ENCODE peak calls at places on chromosomes 6 and 20, in six cellular contexts. U is tibial nerve, C is ascending aorta, B is testis, Z is colonic mucosa, D is fibroblast of mammary gland. I is an unnamed sample.

GRCh38 chr20:61420781-61421180 is 168.7 kb downstream of the CDH4 start:
- DNase-seq in U (no peak), C (no peak), B (no peak), Z (no peak), D (no peak), I (no peak)

GRCh38 chr20:3340443-3340842 is 67.0 kb downstream of the DNAAF9 start:
- DNase-seq in U (peak), C (no peak), B (peak), Z (peak), D (peak), I (no peak)

GRCh38 chr6:130033999-130034814 is 15.8 kb downstream of the L3MBTL3 start:
- DNase-seq in U (no peak), C (no peak), B (peak), Z (no peak), D (peak), I (peak)

GRCh38 chr6:118280210-118280609 is 267.9 kb upstream of the PLN start:
- DNase-seq in U (no peak), C (no peak), B (no peak), Z (no peak), D (no peak), I (no peak)

GRCh38 chr6:106510090-106510970 is 119.0 kb downstream of the RTN4IP1 start:
- DNase-seq in U (no peak), C (no peak), B (peak), Z (peak), D (peak), I (peak)

GRCh38 chr6:73200735-73201134 is 24.6 kb downstream of the KHDC1L start:
- DNase-seq in U (no peak), C (no peak), B (no peak), Z (no peak), D (no peak), I (no peak)

GRCh38 chr6:144659202-144659731 is 374.1 kb downstream of the UTRN start:
- DNase-seq in U (no peak), C (no peak), B (peak), Z (peak), D (peak), I (peak)

GRCh38 chr20:1373614-1374013 is 19.2 kb downstream of the FKBP1A start:
- DNase-seq in U (no peak), C (no peak), B (peak), Z (no peak), D (no peak), I (no peak)

GRCh38 chr20:50788868-50789125 is 6.1 kb upstream of the BCAS4 start:
- DNase-seq in U (no peak), C (no peak), B (no peak), Z (no peak), D (no peak), I (peak)

GRCh38 chr20:25623225-25623735 is 534 bp downstream of the NANP start:
- DNase-seq in U (no peak), C (no peak), B (peak), Z (peak), D (peak), I (no peak)

GRCh38 chr6:25583099-25583498 is 68.9 kb upstream of the SCGN start:
- DNase-seq in U (no peak), C (no peak), B (no peak), Z (no peak), D (peak), I (no peak)

GRCh38 chr20:44247131-44247571 is at the start of gene GDAP1L1:
- DNase-seq in U (no peak), C (no peak), B (no peak), Z (no peak), D (no peak), I (no peak)

GRCh38 chr6:112066606-112067005 is 12.7 kb downstream of the CCN6 start:
- DNase-seq in U (no peak), C (no peak), B (no peak), Z (no peak), D (no peak), I (no peak)

GRCh38 chr20:38934530-38934929 is 8.3 kb downstream of the FAM83D start:
- DNase-seq in U (no peak), C (no peak), B (no peak), Z (no peak), D (no peak), I (peak)

GRCh38 chr20:38932457-38933120 is 6.4 kb downstream of the FAM83D start:
- DNase-seq in U (no peak), C (no peak), B (no peak), Z (no peak), D (peak), I (peak)

GRCh38 chr20:38935285-38935684 is 9.1 kb downstream of the FAM83D start:
- DNase-seq in U (no peak), C (no peak), B (no peak), Z (no peak), D (peak), I (peak)

GRCh38 chr20:38930242-38930569 is 4.0 kb downstream of the FAM83D start:
- DNase-seq in U (no peak), C (no peak), B (no peak), Z (no peak), D (no peak), I (no peak)

GRCh38 chr20:38931984-38932383 is 5.8 kb downstream of the FAM83D start:
- DNase-seq in U (no peak), C (no peak), B (no peak), Z (no peak), D (no peak), I (no peak)
- H3K4me3 ChIP-seq in U (no peak), C (no peak), B (no peak), Z (no peak), D (no peak), I (peak)

GRCh38 chr6:14109411-14109826 is 8.2 kb upstream of the CD83 start:
- DNase-seq in U (no peak), C (no peak), B (no peak), Z (no peak), D (no peak), I (no peak)
- TF ChIP-seq CTCF in U (no peak), C (no peak), B (no peak), Z (no peak), D (no peak), I (no peak)

GRCh38 chr20:63808145-63808724 is 22.8 kb downstream of the ZBTB46 start:
- DNase-seq in U (no peak), C (no peak), B (no peak), Z (no peak), D (no peak), I (no peak)

GRCh38 chr20:63808964-63809674 is 21.9 kb downstream of the ZBTB46 start:
- DNase-seq in U (no peak), C (no peak), B (no peak), Z (no peak), D (no peak), I (no peak)

GRCh38 chr20:63809856-63810255 is 21.2 kb downstream of the ZBTB46 start:
- DNase-seq in U (no peak), C (no peak), B (no peak), Z (no peak), D (no peak), I (no peak)

GRCh38 chr20:63810730-63811490 is 20.2 kb downstream of the ZBTB46 start:
- DNase-seq in U (no peak), C (no peak), B (peak), Z (no peak), D (no peak), I (no peak)

DNA sequence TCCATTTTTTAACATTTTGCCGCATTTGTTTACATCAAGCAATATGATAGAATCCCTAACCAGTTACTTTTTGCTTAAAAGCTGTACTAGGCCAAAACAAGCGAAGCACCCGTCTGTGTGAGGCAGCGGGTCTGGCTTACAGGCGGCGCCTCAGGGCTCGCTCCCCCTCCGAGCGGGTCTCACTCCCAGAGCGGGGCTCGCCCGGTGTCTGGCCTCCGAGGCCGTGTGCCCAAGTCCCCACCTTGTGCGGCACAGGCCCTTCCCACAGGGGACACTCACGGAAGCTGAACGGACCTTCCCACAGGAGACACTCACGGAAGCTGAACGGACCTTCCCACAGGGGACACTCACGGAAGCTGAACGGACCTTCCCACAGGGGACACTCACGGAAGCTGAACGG is 23.4 kb downstream of the ZBTB46 start:
- DNase-seq in U (no peak), C (no peak), B (no peak), Z (no peak), D (no peak), I (no peak)
- H3K4me3 ChIP-seq in U (no peak), C (no peak), B (peak), Z (no peak), D (no peak), I (no peak)

GRCh38 chr6:155155787-155156447 is 107.9 kb upstream of the CLDN20 start:
- DNase-seq in U (no peak), C (no peak), B (no peak), Z (no peak), D (no peak), I (no peak)

GRCh38 chr6:155154158-155154830 is 109.5 kb upstream of the CLDN20 start:
- DNase-seq in U (no peak), C (no peak), B (no peak), Z (peak), D (peak), I (peak)

GRCh38 chr6:155147958-155148663 is 115.7 kb upstream of the CLDN20 start:
- DNase-seq in U (no peak), C (no peak), B (no peak), Z (no peak), D (no peak), I (no peak)

GRCh38 chr6:155150967-155151671 is 112.7 kb upstream of the CLDN20 start:
- DNase-seq in U (no peak), C (no peak), B (no peak), Z (no peak), D (no peak), I (no peak)

GRCh38 chr6:155152211-155153076 is 111.4 kb upstream of the CLDN20 start:
- DNase-seq in U (no peak), C (no peak), B (no peak), Z (no peak), D (no peak), I (no peak)
- TF ChIP-seq CTCF in U (no peak), C (no peak), B (no peak), Z (no peak), D (peak), I (peak)

GRCh38 chr6:131989036-131989435 is 37.9 kb upstream of the CCN2 start:
- DNase-seq in U (no peak), C (no peak), B (no peak), Z (no peak), D (no peak), I (no peak)
- H3K4me3 ChIP-seq in U (no peak), C (no peak), B (no peak), Z (no peak), D (no peak), I (no peak)